ENCODE peak calls at places on chromosomes 1 and 21, in ten cellular contexts. I, U, B, P, D, J, L, Q, K and G are unnamed samples.

GRCh38 chr1:225362805-225363204 is 65.0 kb downstream of the LBR start:
- DNase-seq in B (no peak), Q (no peak), I (no peak), U (no peak), L (no peak), K (no peak), J (no peak), P (no peak), D (no peak), G (no peak)

GRCh38 chr1:186798960-186799688 is 29.6 kb upstream of the PLA2G4A start:
- DNase-seq in L (no peak), I (no peak), U (no peak), B (no peak), P (no peak), Q (no peak), K (no peak), J (peak; percentile 31), D (no peak), G (no peak)

GRCh38 chr1:178126790-178127189 is 32.9 kb downstream of the RASAL2 start:
- DNase-seq in U (no peak), I (no peak), D (peak; percentile 65), P (no peak), K (no peak), Q (no peak), J (peak; percentile 83), B (no peak), L (no peak), G (no peak)

GRCh38 chr1:231693361-231694080 is 66.9 kb downstream of the DISC1 start:
- DNase-seq in L (no peak), Q (no peak), K (no peak), I (no peak), P (no peak), B (no peak), D (no peak), U (no peak), J (no peak), G (no peak)

GRCh38 chr1:15525043-15525958 is 1.3 kb upstream of the CASP9 start:
- DNase-seq in P (peak; percentile 100), J (no peak), L (no peak), Q (no peak), I (no peak), B (peak; percentile 15), D (no peak), U (no peak), K (no peak), G (peak; percentile 23)

GRCh38 chr1:82371844-82372498 is 571.2 kb downstream of the ADGRL2 start:
- DNase-seq in U (no peak), P (no peak), I (no peak), B (no peak), L (no peak), D (no peak), K (no peak), J (no peak), Q (no peak), G (no peak)

GRCh38 chr1:93707956-93708355 is 26.3 kb upstream of the BCAR3 start:
- DNase-seq in J (no peak), D (no peak), K (no peak), I (no peak), L (no peak), B (no peak), U (no peak), Q (no peak), P (no peak), G (no peak)

GRCh38 chr1:60890664-60891063 is 191.7 kb upstream of the NFIA start:
- DNase-seq in J (no peak), U (no peak), I (no peak), Q (no peak), B (no peak), L (no peak), K (no peak), P (no peak), D (no peak), G (no peak)

GRCh38 chr1:98066911-98067310 is 146.1 kb upstream of the DPYD start:
- DNase-seq in J (no peak), P (no peak), U (no peak), B (no peak), K (no peak), I (no peak), D (no peak), Q (no peak), L (no peak), G (no peak)

GRCh38 chr1:223401873-223402789 is 8.9 kb downstream of the CCDC185 start:
- DNase-seq in J (peak; percentile 17), L (no peak), I (no peak), Q (no peak), B (no peak), K (no peak), U (no peak), D (peak; percentile 63), P (no peak), G (no peak)

GRCh38 chr21:45130324-45130774 is 56.0 kb downstream of the ADARB1 start:
- DNase-seq in L (no peak), D (peak; percentile 81), P (no peak), Q (no peak), K (no peak), I (no peak), U (no peak), B (no peak), J (no peak), G (peak; percentile 14)

GRCh38 chr1:8456306-8456912 is 138.5 kb downstream of the SLC45A1 start:
- DNase-seq in K (no peak), P (no peak), J (no peak), L (no peak), U (no peak), I (no peak), B (no peak), D (peak; percentile 81), Q (no peak), G (no peak)

GRCh38 chr1:29977550-29977949 is 741.2 kb downstream of the PTPRU start:
- DNase-seq in I (no peak), P (no peak), B (no peak), D (no peak), Q (no peak), J (no peak), L (no peak), K (no peak), U (no peak), G (no peak)

GRCh38 chr1:9293512-9294439 is 1.1 kb downstream of the SPSB1 start:
- DNase-seq in B (peak; percentile 62), D (peak; percentile 42), P (no peak), L (peak; percentile 79), I (peak; percentile 67), Q (peak; percentile 42), U (peak; percentile 25), K (peak; percentile 68), J (peak; percentile 56), G (peak; percentile 45)

GRCh38 chr1:75808921-75809320 is 12.2 kb downstream of the MSH4 start:
- DNase-seq in P (no peak), L (no peak), K (no peak), J (no peak), I (no peak), D (no peak), Q (no peak), U (no peak), B (no peak), G (no peak)

GRCh38 chr1:75812065-75812464 is 15.4 kb downstream of the MSH4 start:
- DNase-seq in Q (no peak), L (no peak), P (no peak), B (no peak), U (no peak), I (no peak), K (no peak), J (no peak), D (no peak), G (no peak)

GRCh38 chr1:75811211-75811981 is 14.7 kb downstream of the MSH4 start:
- DNase-seq in I (no peak), J (no peak), K (no peak), U (no peak), B (no peak), P (no peak), D (peak; percentile 18), L (no peak), Q (no peak), G (no peak)
- H3K4me1 ChIP-seq in I (no peaks in the 10 kb centered on the region), J (no peaks in the 10 kb centered on the region), K (no peaks in the 10 kb centered on the region), U (no peaks in the 10 kb centered on the region), B (no peaks in the 10 kb centered on the region), P (no peaks in the 10 kb centered on the region), D (no peaks in the 10 kb centered on the region), L (peaks cover 16% of the 10 kb centered on the region), Q (no peaks in the 10 kb centered on the region), G (no peaks in the 10 kb centered on the region)

GRCh38 chr1:165414620-165415019 is 30.3 kb downstream of the RXRG start:
- DNase-seq in U (no peak), D (no peak), K (no peak), J (no peak), P (no peak), B (no peak), L (no peak), I (no peak), Q (no peak), G (no peak)
- H3K4me1 ChIP-seq in U (no peaks in the 10 kb centered on the region), D (peaks cover 62% of the 10 kb centered on the region), K (peaks cover 24% of the 10 kb centered on the region), J (no peaks in the 10 kb centered on the region), P (no peaks in the 10 kb centered on the region), B (no peaks in the 10 kb centered on the region), L (no peaks in the 10 kb centered on the region), I (no peaks in the 10 kb centered on the region), Q (no peaks in the 10 kb centered on the region), G (no peaks in the 10 kb centered on the region)

DNA sequence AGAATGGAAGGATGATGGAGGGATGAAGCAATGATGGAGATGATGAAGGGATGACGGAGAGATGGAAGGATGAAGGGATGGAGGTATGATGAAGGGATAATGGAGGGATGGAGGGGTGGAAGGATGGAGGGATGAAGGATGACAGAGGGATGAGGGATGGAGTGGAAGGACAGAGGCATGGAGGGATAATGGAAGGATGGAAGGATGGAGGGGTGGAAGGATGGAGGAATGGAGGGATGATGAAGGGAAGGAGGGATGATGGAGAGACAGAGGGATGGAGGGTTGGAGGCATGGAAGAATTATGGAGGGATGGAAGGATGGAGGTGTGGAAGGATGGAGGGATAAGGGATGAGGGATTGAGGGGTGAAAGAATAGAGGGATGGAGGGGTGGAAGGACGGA is 62.8 kb downstream of the KCNAB2 start:
- DNase-seq in I (no peak), J (no peak), U (no peak), B (no peak), Q (no peak), P (no peak), K (no peak), L (no peak), D (no peak), G (no peak)
- H3K4me1 ChIP-seq in I (peaks cover 4% of the 10 kb centered on the region), J (no peaks in the 10 kb centered on the region), U (no peaks in the 10 kb centered on the region), B (no peaks in the 10 kb centered on the region), Q (no peaks in the 10 kb centered on the region), P (no peaks in the 10 kb centered on the region), K (no peaks in the 10 kb centered on the region), L (no peaks in the 10 kb centered on the region), D (no peaks in the 10 kb centered on the region), G (no peaks in the 10 kb centered on the region)

DNA sequence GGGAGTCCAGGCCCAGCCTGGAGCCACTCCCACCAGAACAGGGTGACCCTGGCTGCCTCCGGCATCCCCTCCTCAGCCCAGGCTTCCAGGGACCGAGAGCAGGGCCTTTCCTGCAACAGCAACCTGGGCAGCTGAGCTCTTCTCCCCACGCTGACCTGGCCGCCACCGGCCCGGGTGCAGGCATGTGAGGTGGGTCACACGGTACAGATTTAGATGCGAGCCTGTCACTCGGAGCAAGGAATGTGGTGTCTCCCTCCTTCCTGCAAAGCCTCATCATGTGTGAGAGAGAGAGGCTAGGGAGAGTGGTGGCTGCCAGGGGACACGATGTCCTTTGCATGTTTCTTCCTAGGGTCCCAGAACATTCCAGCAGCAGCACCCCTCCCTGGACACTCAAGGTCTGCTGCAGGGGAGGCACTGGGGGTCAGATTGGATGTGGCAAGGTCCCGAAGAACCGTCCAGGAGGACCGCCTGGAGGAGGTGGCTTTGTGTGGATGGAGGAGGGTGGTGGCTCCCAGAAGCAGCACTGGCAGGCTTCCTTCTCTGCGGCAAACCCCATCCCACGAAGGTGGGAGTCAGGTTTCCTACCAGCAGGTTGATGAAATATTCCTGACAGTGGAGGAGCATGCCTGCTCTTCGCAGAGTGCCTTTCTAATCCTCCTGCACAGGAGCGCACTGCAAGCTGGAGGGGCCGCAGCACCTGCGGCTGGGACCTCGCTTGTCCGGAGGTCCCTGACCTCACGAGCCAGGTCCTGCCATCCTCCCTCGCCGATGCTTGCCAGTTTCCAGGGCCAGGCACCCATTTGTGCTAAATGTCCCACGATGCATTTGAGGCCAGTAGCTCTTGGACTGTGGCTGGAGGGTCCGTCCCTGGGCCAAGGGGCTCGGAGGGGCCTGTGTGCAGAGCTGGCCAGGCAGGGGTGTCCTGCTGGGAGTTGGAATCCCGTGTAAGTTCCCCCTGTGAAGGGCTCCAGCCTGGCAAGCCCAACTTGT is 68.4 kb downstream of the PRDM16 start:
- DNase-seq in Q (no peak), U (no peak), K (no peak), D (no peak), P (no peak), L (no peak), B (no peak), I (no peak), J (no peak), G (no peak)
- H3K4me1 ChIP-seq in Q (peaks cover 55% of the 10 kb centered on the region), U (no peaks in the 10 kb centered on the region), K (peaks cover 45% of the 10 kb centered on the region), D (peaks cover 28% of the 10 kb centered on the region), P (peaks cover 94% of the 10 kb centered on the region), L (no peaks in the 10 kb centered on the region), B (no peaks in the 10 kb centered on the region), I (peaks cover 3% of the 10 kb centered on the region), J (peaks cover 6% of the 10 kb centered on the region), G (no peaks in the 10 kb centered on the region)